ENCODE peak calls at places on chromosomes 3 and 15, in four cellular contexts. T is body of pancreas, O is hepatocyte, H is B cell. L is an unnamed sample.

GRCh38 chr3:155859859-155860258 is 5.6 kb upstream of the SLC33A1 start:
- DNase-seq in T (no peak), O (no peak), H (no peak), L (no peak)

GRCh38 chr15:47399100-47399499 is 318.2 kb upstream of the SEMA6D start:
- DNase-seq in T (no peak), O (no peak), H (no peak), L (no peak)

GRCh38 chr3:184562875-184563568 is 1.4 kb downstream of the EPHB3 start:
- DNase-seq in T (peak), O (peak), H (no peak), L (no peak)

GRCh38 chr3:36302626-36303025 is 77.7 kb upstream of the STAC start:
- DNase-seq in T (no peak), O (no peak), H (no peak), L (no peak)

GRCh38 chr3:177676947-177677587 is 479.8 kb upstream of the TBL1XR1 start:
- DNase-seq in T (peak), O (peak), H (no peak), L (no peak)

GRCh38 chr3:192645437-192645836 is 81.9 kb downstream of the FGF12 start:
- DNase-seq in T (no peak), O (no peak), H (no peak), L (no peak)

GRCh38 chr3:29334652-29335189 is 53.9 kb downstream of the RBMS3 start:
- DNase-seq in T (no peak), O (no peak), H (no peak), L (no peak)

GRCh38 chr3:122942937-122943827 is 84.4 kb downstream of the SEMA5B start:
- DNase-seq in T (peak), O (peak), H (no peak), L (peak)

GRCh38 chr3:69216981-69217380 is 94.6 kb upstream of the LMOD3 start:
- DNase-seq in T (no peak), O (no peak), H (no peak), L (no peak)

GRCh38 chr3:98732239-98733054 is 30.7 kb upstream of the ST3GAL6 start:
- DNase-seq in T (peak), O (peak), H (no peak), L (peak)

GRCh38 chr3:58214484-58215316 is 3.9 kb upstream of the DNASE1L3 start:
- DNase-seq in T (no peak), O (peak), H (peak), L (no peak)

GRCh38 chr3:186825294-186825821 is 17.2 kb upstream of the ADIPOQ start:
- DNase-seq in T (no peak), O (peak), H (no peak), L (peak)

GRCh38 chr3:118912188-118912587 is 122.5 kb downstream of the IGSF11 start:
- DNase-seq in T (no peak), O (no peak), H (no peak), L (no peak)

GRCh38 chr3:157865449-157865862 is 240.8 kb downstream of the SHOX2 start:
- DNase-seq in T (no peak), O (peak), H (no peak), L (peak)

GRCh38 chr3:134796313-134797079 is 1.4 kb downstream of the EPHB1 start:
- DNase-seq in T (no peak), O (peak), H (no peak), L (no peak)

GRCh38 chr3:53614307-53614706 is 119.9 kb downstream of the CACNA1D start:
- DNase-seq in T (no peak), O (no peak), H (no peak), L (no peak)

GRCh38 chr15:36126194-36126593 is 453.2 kb upstream of the CDIN1 start:
- DNase-seq in T (no peak), O (no peak), H (no peak), L (no peak)

GRCh38 chr15:22888120-22888859 is 49.8 kb downstream of the NIPA2 start:
- DNase-seq in T (no peak), O (peak), H (no peak), L (no peak)

GRCh38 chr3:45273681-45274515 is 47.8 kb upstream of the TMEM158 start:
- DNase-seq in T (peak), O (no peak), H (no peak), L (no peak)

GRCh38 chr15:40902605-40903561 is 8.6 kb downstream of the VPS18 start:
- DNase-seq in T (peak), O (no peak), H (no peak), L (no peak)

GRCh38 chr3:156256256-156256655 is 135.9 kb downstream of the KCNAB1 start:
- DNase-seq in T (no peak), O (no peak), H (no peak), L (no peak)

GRCh38 chr3:84738101-84738500 is 220.7 kb upstream of the CADM2 start:
- DNase-seq in T (no peak), O (no peak), H (no peak), L (no peak)

GRCh38 chr3:113516115-113516505 is 1.2 kb upstream of the SPICE1 start:
- DNase-seq in T (no peak), O (no peak), H (no peak), L (peak)

GRCh38 chr3:30524357-30525040 is 81.9 kb upstream of the TGFBR2 start:
- DNase-seq in T (no peak), O (no peak), H (no peak), L (no peak)

GRCh38 chr3:196976891-196977420 is 8.3 kb upstream of the PIGZ start:
- DNase-seq in T (no peak), O (no peak), H (no peak), L (no peak)

GRCh38 chr15:59691194-59691805 is 2.2 kb upstream of the BNIP2 start:
- DNase-seq in T (peak), O (peak), H (peak), L (peak)

GRCh38 chr15:96336045-96336642 is 5.6 kb downstream of the NR2F2 start:
- DNase-seq in T (peak), O (no peak), H (no peak), L (no peak)

GRCh38 chr3:34011171-34012101 is 213.0 kb downstream of the PDCD6IP start:
- DNase-seq in T (no peak), O (no peak), H (no peak), L (no peak)

GRCh38 chr3:115848641-115849040 is 225.3 kb downstream of the GAP43 start:
- DNase-seq in T (no peak), O (no peak), H (no peak), L (no peak)

GRCh38 chr3:170038434-170039110 is 777 bp downstream of the GPR160 start:
- DNase-seq in T (peak), O (peak), H (peak), L (peak)

GRCh38 chr3:167626490-167626889 is 27.3 kb downstream of the WDR49 start:
- DNase-seq in T (peak), O (peak), H (no peak), L (no peak)

GRCh38 chr3:146781606-146782005 is 176.5 kb upstream of the PLSCR5 start:
- DNase-seq in T (no peak), O (no peak), H (no peak), L (no peak)

GRCh38 chr3:197454014-197454413 is 101.8 kb downstream of the BDH1 start:
- DNase-seq in T (no peak), O (peak), H (no peak), L (peak)

GRCh38 chr3:131960324-131960723 is 74.5 kb downstream of the CPNE4 start:
- DNase-seq in T (peak), O (peak), H (no peak), L (peak)

GRCh38 chr3:67349551-67350174 is 304.7 kb downstream of the SUCLG2 start:
- DNase-seq in T (no peak), O (no peak), H (no peak), L (no peak)

GRCh38 chr15:73633111-73633990 is at the start of gene NPTN:
- DNase-seq in T (peak), O (peak), H (peak), L (peak)

GRCh38 chr3:66499881-66500574 is 794 bp downstream of the LRIG1 start:
- DNase-seq in T (peak), O (peak), H (no peak), L (peak)

GRCh38 chr3:55160241-55160877 is 232.5 kb upstream of the LRTM1 start:
- DNase-seq in T (peak), O (peak), H (no peak), L (no peak)

GRCh38 chr15:85414495-85414894 is 34.1 kb downstream of the AKAP13 start:
- DNase-seq in T (no peak), O (no peak), H (no peak), L (no peak)
- TF ChIP-seq CTCF in T (no peak), O (peak), H (peak), L (no peak)

GRCh38 chr15:74995779-74996765 is 709 bp downstream of the SCAMP5 start:
- DNase-seq in T (peak), O (peak), H (no peak), L (no peak)
- TF ChIP-seq CTCF in T (no peak), O (no peak), H (no peak), L (no peak)

GRCh38 chr3:72340056-72340455 is 508.2 kb downstream of the SHQ1 start:
- DNase-seq in T (no peak), O (no peak), H (no peak), L (no peak)
- TF ChIP-seq CTCF in T (no peak), O (no peak), H (no peak), L (no peak)

GRCh38 chr3:145639880-145640279 is 521.1 kb downstream of the PLOD2 start:
- DNase-seq in T (no peak), O (peak), H (no peak), L (no peak)
- TF ChIP-seq CTCF in T (no peak), O (peak), H (no peak), L (no peak)

GRCh38 chr3:107545680-107546120 is 22.9 kb downstream of the BBX start:
- DNase-seq in T (no peak), O (no peak), H (no peak), L (no peak)

GRCh38 chr3:107548601-107549000 is 25.8 kb downstream of the BBX start:
- DNase-seq in T (no peak), O (no peak), H (no peak), L (no peak)

GRCh38 chr3:107540857-107541256 is 18.1 kb downstream of the BBX start:
- DNase-seq in T (no peak), O (no peak), H (no peak), L (no peak)

GRCh38 chr3:107542665-107543064 is 19.9 kb downstream of the BBX start:
- DNase-seq in T (no peak), O (no peak), H (no peak), L (no peak)

GRCh38 chr3:107543666-107544065 is 20.9 kb downstream of the BBX start:
- DNase-seq in T (peak), O (no peak), H (no peak), L (no peak)
- TF ChIP-seq CTCF in T (no peak), O (peak), H (peak), L (no peak)

GRCh38 chr3:73419179-73419803 is 205.4 kb downstream of the PDZRN3 start:
- DNase-seq in T (no peak), O (peak), H (no peak), L (no peak)
- TF ChIP-seq CTCF in T (no peak), O (no peak), H (no peak), L (no peak)

GRCh38 chr15:74982183-74982582 is 13.2 kb upstream of the SCAMP5 start:
- DNase-seq in T (no peak), O (peak), H (no peak), L (no peak)

GRCh38 chr15:74978077-74978476 is 17.3 kb upstream of the SCAMP5 start:
- DNase-seq in T (no peak), O (no peak), H (no peak), L (no peak)

GRCh38 chr15:74977599-74977998 is 17.8 kb upstream of the SCAMP5 start:
- DNase-seq in T (no peak), O (no peak), H (no peak), L (no peak)

GRCh38 chr15:74976159-74976558 is 19.2 kb upstream of the SCAMP5 start:
- DNase-seq in T (no peak), O (no peak), H (no peak), L (no peak)

GRCh38 chr15:74978503-74978902 is 16.9 kb upstream of the SCAMP5 start:
- DNase-seq in T (no peak), O (no peak), H (no peak), L (no peak)
- TF ChIP-seq CTCF in T (no peak), O (no peak), H (no peak), L (no peak)

DNA sequence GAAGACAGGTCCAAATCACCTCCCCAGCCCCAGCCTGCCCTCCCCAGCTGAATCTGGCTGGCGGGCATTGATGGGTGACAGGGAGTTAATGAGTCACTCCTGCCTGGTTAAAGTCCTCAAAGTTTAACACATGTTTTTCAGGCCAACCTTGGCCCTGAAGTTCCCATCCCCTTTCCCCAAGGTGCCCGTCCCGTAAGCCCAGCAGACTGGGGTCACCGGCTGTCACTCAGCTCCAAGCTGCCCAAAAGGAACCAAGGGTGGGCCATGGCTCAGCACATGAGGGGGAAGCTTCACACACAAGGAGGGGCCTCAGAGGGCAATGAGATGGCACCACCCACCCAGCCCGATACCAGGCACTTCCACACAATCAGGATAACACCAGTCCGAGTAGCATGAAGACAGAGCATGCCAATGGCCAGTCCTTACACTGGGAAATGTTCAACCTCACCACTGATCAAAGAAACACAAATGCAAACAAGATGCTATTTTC is 10.2 kb upstream of the KLF15 start:
- DNase-seq in T (peak), O (peak), H (no peak), L (no peak)
- TF ChIP-seq CTCF in T (no peak), O (no peak), H (no peak), L (no peak)

GRCh38 chr3:48782046-48782445 is 65.0 kb upstream of the IP6K2 start:
- DNase-seq in T (no peak), O (no peak), H (no peak), L (no peak)

GRCh38 chr3:48776854-48777253 is 59.8 kb upstream of the IP6K2 start:
- DNase-seq in T (no peak), O (no peak), H (no peak), L (no peak)
- TF ChIP-seq CTCF in T (no peak), O (no peak), H (no peak), L (no peak)